ENCODE peak calls at places on chromosome 6, in seven cellular contexts. One of them, this sample, is unnamed.

GRCh38 chr6:52786249-52786956 is 17.2 kb downstream of the GSTA1 start:
- DNase-seq in CD8-positive, alpha-beta T cell: no peak
- DNase-seq in stomach: no peak
- DNase-seq in dorsolateral prefrontal cortex: no peak
- DNase-seq in mammary epithelial cell: no peak
- DNase-seq in AG10803: no peak
- DNase-seq in kidney epithelial cell: no peak
- DNase-seq in this sample: no peak

GRCh38 chr6:17635568-17635967 is 35.5 kb downstream of the FAM8A1 start:
- DNase-seq in kidney epithelial cell: no peak
- DNase-seq in CD8-positive, alpha-beta T cell: no peak
- DNase-seq in AG10803: no peak
- DNase-seq in dorsolateral prefrontal cortex: no peak
- DNase-seq in mammary epithelial cell: no peak
- DNase-seq in stomach: no peak
- DNase-seq in this sample: no peak

GRCh38 chr6:90068264-90068663 is 174.0 kb downstream of the GJA10 start:
- DNase-seq in mammary epithelial cell: peak
- DNase-seq in stomach: no peak
- DNase-seq in kidney epithelial cell: no peak
- DNase-seq in AG10803: peak
- DNase-seq in dorsolateral prefrontal cortex: no peak
- DNase-seq in CD8-positive, alpha-beta T cell: no peak
- DNase-seq in this sample: no peak

GRCh38 chr6:71510057-71510713 is 221.6 kb downstream of the OGFRL1 start:
- DNase-seq in mammary epithelial cell: peak
- DNase-seq in stomach: peak
- DNase-seq in dorsolateral prefrontal cortex: no peak
- DNase-seq in kidney epithelial cell: peak
- DNase-seq in CD8-positive, alpha-beta T cell: no peak
- DNase-seq in AG10803: peak
- DNase-seq in this sample: peak

GRCh38 chr6:112155900-112156299 is 68.5 kb downstream of the FAM229B start:
- DNase-seq in dorsolateral prefrontal cortex: no peak
- DNase-seq in CD8-positive, alpha-beta T cell: no peak
- DNase-seq in AG10803: no peak
- DNase-seq in mammary epithelial cell: no peak
- DNase-seq in stomach: no peak
- DNase-seq in kidney epithelial cell: no peak
- DNase-seq in this sample: no peak

GRCh38 chr6:9086331-9086730 is 651.0 kb upstream of the SLC35B3 start:
- DNase-seq in stomach: no peak
- DNase-seq in mammary epithelial cell: peak
- DNase-seq in AG10803: peak
- DNase-seq in dorsolateral prefrontal cortex: no peak
- DNase-seq in CD8-positive, alpha-beta T cell: no peak
- DNase-seq in kidney epithelial cell: no peak
- DNase-seq in this sample: no peak

GRCh38 chr6:137903933-137904821 is 37.1 kb downstream of the TNFAIP3 start:
- DNase-seq in dorsolateral prefrontal cortex: no peak
- DNase-seq in kidney epithelial cell: peak
- DNase-seq in mammary epithelial cell: peak
- DNase-seq in stomach: no peak
- DNase-seq in CD8-positive, alpha-beta T cell: no peak
- DNase-seq in AG10803: peak
- DNase-seq in this sample: no peak

GRCh38 chr6:148323344-148323743 is 19.3 kb upstream of the SASH1 start:
- DNase-seq in kidney epithelial cell: no peak
- DNase-seq in CD8-positive, alpha-beta T cell: no peak
- DNase-seq in AG10803: peak
- DNase-seq in mammary epithelial cell: no peak
- DNase-seq in dorsolateral prefrontal cortex: no peak
- DNase-seq in stomach: no peak
- DNase-seq in this sample: no peak

GRCh38 chr6:68042339-68043121 is 592.6 kb upstream of the ADGRB3 start:
- DNase-seq in stomach: no peak
- DNase-seq in kidney epithelial cell: no peak
- DNase-seq in dorsolateral prefrontal cortex: no peak
- DNase-seq in AG10803: no peak
- DNase-seq in mammary epithelial cell: no peak
- DNase-seq in CD8-positive, alpha-beta T cell: no peak
- DNase-seq in this sample: no peak

GRCh38 chr6:93418448-93419303 is 683 bp downstream of the EPHA7 start:
- DNase-seq in dorsolateral prefrontal cortex: peak
- DNase-seq in AG10803: no peak
- DNase-seq in kidney epithelial cell: no peak
- DNase-seq in stomach: no peak
- DNase-seq in CD8-positive, alpha-beta T cell: no peak
- DNase-seq in mammary epithelial cell: no peak
- DNase-seq in this sample: peak

GRCh38 chr6:30682181-30683117 is 4.0 kb downstream of the PPP1R18 start:
- DNase-seq in stomach: peak
- DNase-seq in mammary epithelial cell: peak
- DNase-seq in AG10803: peak
- DNase-seq in dorsolateral prefrontal cortex: no peak
- DNase-seq in kidney epithelial cell: peak
- DNase-seq in CD8-positive, alpha-beta T cell: peak
- DNase-seq in this sample: peak

GRCh38 chr6:44634321-44634720 is 246.8 kb downstream of the CDC5L start:
- DNase-seq in AG10803: no peak
- DNase-seq in kidney epithelial cell: no peak
- DNase-seq in stomach: no peak
- DNase-seq in dorsolateral prefrontal cortex: no peak
- DNase-seq in mammary epithelial cell: no peak
- DNase-seq in CD8-positive, alpha-beta T cell: no peak
- DNase-seq in this sample: no peak

GRCh38 chr6:113668712-113669408 is 188.3 kb upstream of the MARCKS start:
- DNase-seq in kidney epithelial cell: no peak
- DNase-seq in CD8-positive, alpha-beta T cell: no peak
- DNase-seq in mammary epithelial cell: no peak
- DNase-seq in dorsolateral prefrontal cortex: no peak
- DNase-seq in AG10803: peak
- DNase-seq in stomach: no peak
- DNase-seq in this sample: no peak

GRCh38 chr6:134315189-134315588 is 2.7 kb downstream of the SGK1 start:
- DNase-seq in AG10803: no peak
- DNase-seq in kidney epithelial cell: no peak
- DNase-seq in dorsolateral prefrontal cortex: no peak
- DNase-seq in mammary epithelial cell: no peak
- DNase-seq in CD8-positive, alpha-beta T cell: no peak
- DNase-seq in stomach: no peak
- DNase-seq in this sample: no peak

GRCh38 chr6:157184202-157185015 is 138.9 kb downstream of the TMEM242 start:
- DNase-seq in kidney epithelial cell: no peak
- DNase-seq in mammary epithelial cell: peak
- DNase-seq in CD8-positive, alpha-beta T cell: peak
- DNase-seq in AG10803: peak
- DNase-seq in stomach: peak
- DNase-seq in dorsolateral prefrontal cortex: peak
- DNase-seq in this sample: peak

GRCh38 chr6:83153958-83154357 is 39.1 kb downstream of the PGM3 start:
- DNase-seq in stomach: no peak
- DNase-seq in AG10803: no peak
- DNase-seq in CD8-positive, alpha-beta T cell: no peak
- DNase-seq in dorsolateral prefrontal cortex: no peak
- DNase-seq in mammary epithelial cell: no peak
- DNase-seq in kidney epithelial cell: no peak
- DNase-seq in this sample: no peak

GRCh38 chr6:100880149-100880900 is 804 bp downstream of the ASCC3 start:
- DNase-seq in kidney epithelial cell: no peak
- DNase-seq in mammary epithelial cell: no peak
- DNase-seq in AG10803: peak
- DNase-seq in stomach: no peak
- DNase-seq in CD8-positive, alpha-beta T cell: no peak
- DNase-seq in dorsolateral prefrontal cortex: no peak
- DNase-seq in this sample: no peak

GRCh38 chr6:100880901-100881706 is at the start of gene ASCC3:
- DNase-seq in kidney epithelial cell: peak
- DNase-seq in AG10803: peak
- DNase-seq in CD8-positive, alpha-beta T cell: peak
- DNase-seq in dorsolateral prefrontal cortex: peak
- DNase-seq in stomach: peak
- DNase-seq in mammary epithelial cell: peak
- DNase-seq in this sample: peak

GRCh38 chr6:100886078-100886477 is 4.9 kb upstream of the ASCC3 start:
- DNase-seq in AG10803: peak
- DNase-seq in mammary epithelial cell: peak
- DNase-seq in dorsolateral prefrontal cortex: no peak
- DNase-seq in stomach: no peak
- DNase-seq in CD8-positive, alpha-beta T cell: no peak
- DNase-seq in kidney epithelial cell: peak
- DNase-seq in this sample: no peak

GRCh38 chr6:100881707-100882040 is 545 bp upstream of the ASCC3 start:
- DNase-seq in AG10803: peak
- DNase-seq in dorsolateral prefrontal cortex: no peak
- DNase-seq in kidney epithelial cell: no peak
- DNase-seq in stomach: no peak
- DNase-seq in mammary epithelial cell: no peak
- DNase-seq in CD8-positive, alpha-beta T cell: no peak
- DNase-seq in this sample: no peak

DNA sequence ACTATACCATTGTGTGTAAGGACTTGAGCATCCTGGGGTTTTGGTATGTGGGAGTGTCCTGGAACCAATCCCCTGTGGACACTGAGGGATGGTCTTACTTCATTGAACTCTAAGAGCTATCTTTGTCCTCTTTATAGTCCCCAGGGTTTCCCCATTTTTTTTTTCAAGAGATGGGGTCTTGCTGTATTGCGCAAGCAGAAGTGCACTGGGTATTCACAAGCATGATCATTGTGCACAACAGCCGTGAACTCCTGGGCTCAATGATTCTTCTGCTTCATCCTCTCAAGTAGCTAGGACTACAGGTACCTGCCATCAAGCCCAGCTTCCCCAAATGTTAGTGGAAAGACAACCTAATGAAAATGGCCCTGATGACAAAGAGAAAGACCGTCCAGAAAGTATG is 2.2 kb upstream of the ASCC3 start:
- DNase-seq in kidney epithelial cell: no peak
- DNase-seq in dorsolateral prefrontal cortex: no peak
- DNase-seq in mammary epithelial cell: no peak
- DNase-seq in CD8-positive, alpha-beta T cell: no peak
- DNase-seq in stomach: no peak
- DNase-seq in AG10803: no peak
- DNase-seq in this sample: no peak
- TF ChIP-seq CTCF in kidney epithelial cell: no peak
- TF ChIP-seq CTCF in dorsolateral prefrontal cortex: no peak
- TF ChIP-seq CTCF in mammary epithelial cell: no peak
- TF ChIP-seq CTCF in CD8-positive, alpha-beta T cell: no peak
- TF ChIP-seq CTCF in stomach: no peak
- TF ChIP-seq CTCF in AG10803: no peak
- TF ChIP-seq CTCF in this sample: no peak

GRCh38 chr6:11416936-11417576 is 120.5 kb upstream of the TMEM170B start:
- DNase-seq in dorsolateral prefrontal cortex: no peak
- DNase-seq in AG10803: no peak
- DNase-seq in mammary epithelial cell: no peak
- DNase-seq in kidney epithelial cell: no peak
- DNase-seq in CD8-positive, alpha-beta T cell: no peak
- DNase-seq in stomach: no peak
- DNase-seq in this sample: no peak
- TF ChIP-seq CTCF in dorsolateral prefrontal cortex: no peak
- TF ChIP-seq CTCF in AG10803: no peak
- TF ChIP-seq CTCF in mammary epithelial cell: no peak
- TF ChIP-seq CTCF in kidney epithelial cell: no peak
- TF ChIP-seq CTCF in CD8-positive, alpha-beta T cell: no peak
- TF ChIP-seq CTCF in stomach: no peak
- TF ChIP-seq CTCF in this sample: no peak

DNA sequence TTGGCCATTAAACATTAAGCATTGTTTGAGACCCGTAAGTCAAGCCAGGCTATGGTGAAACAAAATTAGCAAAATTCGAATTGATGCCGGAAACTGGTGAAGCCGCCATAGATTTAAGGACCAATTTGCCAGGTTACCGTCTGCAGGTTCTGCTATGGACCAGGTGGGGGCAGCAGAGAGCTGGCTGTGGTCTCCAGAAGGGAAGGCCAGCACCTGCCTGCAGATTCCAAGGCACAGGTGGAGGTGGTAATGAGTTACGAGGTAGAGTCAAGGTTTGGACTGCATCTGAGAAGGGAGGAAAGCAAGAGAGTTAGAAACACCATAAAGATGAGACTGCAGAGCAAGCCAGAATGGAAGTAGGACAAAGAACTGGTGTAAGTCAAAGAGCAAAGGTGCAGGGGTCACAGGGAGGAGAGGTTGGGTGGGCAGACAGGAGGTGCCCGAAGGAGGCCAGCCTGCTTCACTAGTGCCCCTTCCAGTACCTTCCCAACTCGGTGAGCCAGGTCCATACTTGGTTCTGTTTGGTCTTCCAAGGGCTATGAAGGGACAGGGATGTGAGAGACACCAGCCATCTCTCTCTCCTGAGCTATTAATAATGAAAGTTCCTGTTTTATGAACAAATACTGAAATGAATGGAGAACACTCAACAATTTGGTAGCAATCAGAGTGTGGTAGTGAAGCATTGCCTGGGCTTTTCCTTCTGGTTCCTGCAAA is 131.6 kb upstream of the ESR1 start:
- DNase-seq in stomach: peak
- DNase-seq in kidney epithelial cell: no peak
- DNase-seq in mammary epithelial cell: peak
- DNase-seq in dorsolateral prefrontal cortex: no peak
- DNase-seq in CD8-positive, alpha-beta T cell: peak
- DNase-seq in AG10803: no peak
- DNase-seq in this sample: peak
- TF ChIP-seq CTCF in stomach: peak
- TF ChIP-seq CTCF in kidney epithelial cell: peak
- TF ChIP-seq CTCF in mammary epithelial cell: peak
- TF ChIP-seq CTCF in dorsolateral prefrontal cortex: peak
- TF ChIP-seq CTCF in CD8-positive, alpha-beta T cell: peak
- TF ChIP-seq CTCF in AG10803: peak
- TF ChIP-seq CTCF in this sample: peak

GRCh38 chr6:69650703-69651102 is 146.1 kb downstream of the LMBRD1 start:
- DNase-seq in dorsolateral prefrontal cortex: no peak
- DNase-seq in CD8-positive, alpha-beta T cell: no peak
- DNase-seq in kidney epithelial cell: no peak
- DNase-seq in stomach: no peak
- DNase-seq in AG10803: no peak
- DNase-seq in mammary epithelial cell: no peak
- DNase-seq in this sample: no peak

GRCh38 chr6:69643688-69644087 is 153.1 kb downstream of the LMBRD1 start:
- DNase-seq in stomach: no peak
- DNase-seq in dorsolateral prefrontal cortex: no peak
- DNase-seq in CD8-positive, alpha-beta T cell: no peak
- DNase-seq in mammary epithelial cell: no peak
- DNase-seq in AG10803: no peak
- DNase-seq in kidney epithelial cell: no peak
- DNase-seq in this sample: no peak

DNA sequence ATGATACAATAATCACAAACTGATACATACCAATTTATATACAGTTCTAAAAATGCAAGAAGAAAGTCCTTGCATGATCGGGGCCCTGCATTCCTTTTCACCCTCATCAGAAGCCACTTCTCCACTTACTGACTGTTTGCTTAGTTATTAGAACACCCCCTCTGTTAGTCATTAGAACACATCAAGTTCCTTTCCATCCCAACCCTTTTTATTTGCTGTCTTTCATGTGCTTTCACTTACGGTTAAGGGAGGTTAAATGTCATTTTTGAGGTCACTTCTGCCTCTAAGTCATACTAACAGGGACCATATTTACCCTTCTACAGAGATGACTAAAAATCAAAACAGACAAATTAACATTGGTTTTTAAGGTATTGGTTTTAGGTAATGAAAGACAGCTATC is 149.1 kb downstream of the LMBRD1 start:
- DNase-seq in dorsolateral prefrontal cortex: no peak
- DNase-seq in CD8-positive, alpha-beta T cell: no peak
- DNase-seq in kidney epithelial cell: no peak
- DNase-seq in stomach: no peak
- DNase-seq in mammary epithelial cell: no peak
- DNase-seq in AG10803: no peak
- DNase-seq in this sample: no peak
- TF ChIP-seq CTCF in dorsolateral prefrontal cortex: no peak
- TF ChIP-seq CTCF in CD8-positive, alpha-beta T cell: no peak
- TF ChIP-seq CTCF in kidney epithelial cell: no peak
- TF ChIP-seq CTCF in stomach: no peak
- TF ChIP-seq CTCF in mammary epithelial cell: no peak
- TF ChIP-seq CTCF in AG10803: no peak
- TF ChIP-seq CTCF in this sample: no peak